ENCODE peak calls at places on chromosomes 12 and 14, in ten cellular contexts. M is SK-N-SH; H is Caco-2; J is Karpas-422; F is cardiac muscle cell; K is CD8-positive, alpha-beta T cell; T is pancreas; Y is CD8-positive, alpha-beta memory T cell; E is GM23248; R is tibial artery. P is an unnamed sample. For H3K4me1 and H3K9me3, the result is how much of the 10 kb centered on the place peaks cover.

GRCh38 chr12:96136720-96137378 is 57.3 kb upstream of the ELK3 start:
- DNase-seq in Y (no peak), R (no peak), H (no peak), F (no peak), J (no peak), E (peak), T (no peak), M (no peak), K (no peak), P (no peak)

GRCh38 chr12:56993346-56993745 is 13.0 kb downstream of the ZBTB39 start:
- DNase-seq in R (no peak), Y (no peak), M (no peak), F (no peak), K (no peak), J (no peak), E (no peak), H (no peak), T (no peak), P (no peak)

GRCh38 chr14:85461432-85462133 is 68.4 kb upstream of the FLRT2 start:
- DNase-seq in F (no peak), E (no peak), M (no peak), H (no peak), R (no peak), Y (no peak), K (no peak), J (no peak), T (no peak), P (no peak)

GRCh38 chr12:112380663-112381420 is 1.4 kb downstream of the HECTD4 start:
- DNase-seq in F (peak), T (peak), J (peak), H (no peak), E (peak), R (no peak), M (peak), Y (no peak), K (no peak), P (no peak)

GRCh38 chr12:90515199-90516175 is 439.5 kb downstream of the CCER1 start:
- DNase-seq in T (no peak), K (no peak), J (no peak), F (no peak), Y (no peak), M (no peak), R (no peak), E (peak), H (no peak), P (no peak)

GRCh38 chr14:56811596-56812363 is 1.5 kb upstream of the OTX2 start:
- DNase-seq in E (no peak), J (no peak), K (no peak), F (no peak), H (no peak), M (no peak), T (no peak), R (no peak), Y (no peak), P (no peak)

GRCh38 chr12:54033106-54033979 is 493 bp downstream of the HOXC5 start:
- DNase-seq in H (peak), Y (no peak), M (peak), K (no peak), F (no peak), R (peak), J (no peak), E (peak), T (no peak), P (no peak)

GRCh38 chr12:103697912-103698751 is 111.1 kb downstream of the STAB2 start:
- DNase-seq in E (no peak), R (no peak), T (no peak), J (no peak), Y (no peak), F (no peak), M (no peak), H (no peak), K (no peak), P (no peak)

GRCh38 chr12:15520083-15520482 is 197.8 kb downstream of the PTPRO start:
- DNase-seq in R (no peak), K (no peak), M (no peak), Y (no peak), H (no peak), F (no peak), T (no peak), J (peak), E (no peak), P (no peak)

GRCh38 chr12:51222461-51222860 is 4.6 kb upstream of the POU6F1 start:
- DNase-seq in R (no peak), F (no peak), E (no peak), K (no peak), Y (no peak), H (no peak), J (no peak), T (no peak), M (no peak), P (no peak)
- H3K4me3 ChIP-seq in R (no peak), F (no peak), E (no peak), K (no peak), Y (no peak), H (no peak), J (no peak), T (no peak), M (no peak), P (no peak)

GRCh38 chr14:100677925-100678765 is 48.5 kb upstream of the DLK1 start:
- DNase-seq in J (no peak), M (peak), K (no peak), F (peak), R (peak), Y (no peak), T (no peak), E (no peak), H (no peak), P (peak)

GRCh38 chr14:100677152-100677924 is 49.4 kb upstream of the DLK1 start:
- DNase-seq in H (no peak), E (no peak), J (no peak), F (peak), Y (no peak), K (no peak), R (no peak), M (peak), T (no peak), P (peak)

GRCh38 chr14:100679707-100680438 is 46.8 kb upstream of the DLK1 start:
- DNase-seq in H (no peak), R (no peak), E (peak), T (no peak), M (no peak), F (peak), Y (no peak), K (no peak), J (no peak), P (peak)

GRCh38 chr14:100680439-100681051 is 46.1 kb upstream of the DLK1 start:
- DNase-seq in Y (no peak), F (no peak), M (no peak), E (no peak), K (no peak), J (no peak), H (no peak), R (no peak), T (no peak), P (peak)

GRCh38 chr14:100679170-100679569 is 47.5 kb upstream of the DLK1 start:
- DNase-seq in M (no peak), R (no peak), J (no peak), K (no peak), F (no peak), Y (no peak), T (no peak), E (no peak), H (no peak), P (no peak)
- H3K4me1 ChIP-seq in M (under half), R (under half), J (under half), K (under half), F (under half), Y (under half), T (under half), E (under half), H (under half), P (under half)

GRCh38 chr14:92426237-92426636 is 87.3 kb upstream of the RIN3 start:
- DNase-seq in Y (no peak), K (no peak), T (no peak), F (no peak), M (no peak), H (no peak), R (no peak), J (no peak), E (peak), P (no peak)

GRCh38 chr14:92430686-92431085 is 82.9 kb upstream of the RIN3 start:
- DNase-seq in K (no peak), R (no peak), T (no peak), J (no peak), Y (no peak), E (no peak), F (no peak), M (no peak), H (no peak), P (no peak)

GRCh38 chr14:92427096-92427495 is 86.5 kb upstream of the RIN3 start:
- DNase-seq in F (no peak), M (no peak), Y (no peak), E (no peak), J (no peak), H (no peak), T (no peak), R (no peak), K (no peak), P (no peak)

GRCh38 chr14:92421756-92422155 is 91.8 kb upstream of the RIN3 start:
- DNase-seq in E (no peak), R (no peak), Y (no peak), F (no peak), H (no peak), T (no peak), J (no peak), K (no peak), M (no peak), P (no peak)

DNA sequence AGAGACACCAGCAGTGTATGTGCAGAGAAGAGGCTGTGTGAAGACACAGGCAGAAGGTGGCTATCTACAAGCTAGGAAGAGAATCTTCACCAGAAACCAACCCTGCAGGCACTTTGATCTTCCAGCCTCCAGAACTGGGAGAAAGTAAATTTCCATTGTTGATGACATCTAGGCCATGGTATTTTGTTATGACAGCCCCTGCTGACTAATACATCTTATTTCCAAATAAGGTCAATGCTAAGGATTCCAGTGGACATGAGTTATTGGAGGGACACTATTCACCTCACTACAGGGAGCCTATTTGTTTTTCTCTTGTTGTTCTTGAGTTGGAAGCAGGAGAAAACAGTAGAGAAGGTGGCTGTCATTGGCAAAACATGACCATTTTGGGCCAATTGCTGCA is 88.5 kb upstream of the RIN3 start:
- DNase-seq in H (no peak), Y (no peak), M (no peak), J (no peak), K (no peak), T (no peak), R (no peak), E (peak), F (no peak), P (no peak)
- H3K9me3 ChIP-seq in H (under half), Y (under half), M (under half), J (under half), K (under half), T (under half), R (under half), E (under half), F (under half), P (under half)

DNA sequence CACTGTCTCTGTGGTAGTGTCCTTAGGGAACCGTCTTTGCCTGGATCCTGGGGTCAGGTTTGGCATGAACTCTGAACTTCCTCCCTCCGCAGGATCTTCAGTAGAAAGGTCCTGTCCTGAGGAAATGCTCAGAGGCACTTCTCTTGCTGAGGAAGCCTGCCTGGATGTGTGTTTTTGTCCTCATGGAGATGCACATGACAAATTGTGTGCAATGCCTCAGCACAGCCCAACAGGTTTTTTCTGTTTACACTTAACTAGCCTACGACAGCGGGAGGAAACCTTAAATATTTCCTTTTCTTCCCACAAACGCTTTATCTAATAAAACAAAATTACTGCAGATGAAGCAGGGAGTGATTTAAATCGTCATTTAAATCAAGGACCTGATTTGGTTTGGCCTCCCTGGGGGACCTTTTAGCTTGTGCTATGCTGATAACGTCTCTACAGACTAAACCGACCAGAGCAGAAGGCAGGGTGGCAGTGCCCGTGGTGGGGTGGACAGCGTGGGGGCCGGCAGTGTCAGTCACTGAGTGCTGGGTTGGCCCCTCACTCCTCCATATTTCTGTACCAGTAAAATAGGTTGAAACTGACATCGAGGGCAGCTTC is 18.5 kb downstream of the FBXL14 start:
- DNase-seq in T (no peak), R (no peak), F (no peak), M (peak), E (peak), J (peak), Y (no peak), H (no peak), K (no peak), P (no peak)
- H3K4me3 ChIP-seq in T (no peak), R (peak), F (no peak), M (no peak), E (peak), J (peak), Y (no peak), H (no peak), K (no peak), P (peak)

DNA sequence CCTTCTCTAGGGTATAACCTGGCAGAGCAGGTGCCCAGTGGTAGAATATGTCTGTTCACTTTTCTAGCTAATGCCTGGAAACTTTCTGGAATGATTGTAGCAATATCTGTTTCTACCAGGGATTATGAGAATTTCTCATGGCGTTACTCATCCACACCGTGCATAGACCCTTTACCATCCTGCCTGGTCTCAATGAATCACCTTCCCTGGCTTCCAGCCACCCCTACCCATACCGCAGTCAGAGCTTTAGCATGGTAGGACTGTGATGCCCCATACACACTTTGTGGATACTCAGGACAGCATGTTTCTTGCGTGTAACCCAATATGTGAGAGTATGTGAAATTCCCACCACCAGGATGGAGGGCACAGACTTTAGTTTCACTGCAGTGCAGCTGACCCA is 45.4 kb downstream of the TUNAR start:
- DNase-seq in H (no peak), K (no peak), T (no peak), M (no peak), R (no peak), F (no peak), Y (no peak), E (no peak), J (no peak), P (no peak)
- H3K4me1 ChIP-seq in H (under half), K (under half), T (under half), M (under half), R (under half), F (under half), Y (under half), E (under half), J (under half), P (under half)

GRCh38 chr12:34402899-34403705 is 380.8 kb downstream of the ALG10 start:
- DNase-seq in F (no peak), K (no peak), T (peak), R (peak), H (peak), J (no peak), Y (peak), M (peak), E (no peak), P (peak)
- H3K9me3 ChIP-seq in F (under half), K (under half), T (under half), R (half or more), H (half or more), J (under half), Y (under half), M (under half), E (under half), P (under half)

GRCh38 chr14:104726600-104727451 is 2.8 kb downstream of the ADSS1 start:
- DNase-seq in K (no peak), J (no peak), H (no peak), M (no peak), F (no peak), T (no peak), Y (no peak), E (no peak), R (no peak), P (no peak)

GRCh38 chr14:104725772-104726548 is 1.9 kb downstream of the ADSS1 start:
- DNase-seq in E (peak), R (no peak), T (no peak), Y (no peak), F (no peak), H (no peak), J (no peak), M (no peak), K (no peak), P (no peak)

GRCh38 chr14:104723651-104724406 is at the start of gene ADSS1:
- DNase-seq in F (peak), K (peak), J (peak), R (peak), E (peak), M (peak), H (peak), Y (peak), T (no peak), P (peak)

GRCh38 chr14:104724407-104724980 is 465 bp downstream of the ADSS1 start:
- DNase-seq in H (no peak), T (no peak), K (no peak), R (peak), E (peak), M (peak), J (no peak), F (peak), Y (peak), P (peak)

DNA sequence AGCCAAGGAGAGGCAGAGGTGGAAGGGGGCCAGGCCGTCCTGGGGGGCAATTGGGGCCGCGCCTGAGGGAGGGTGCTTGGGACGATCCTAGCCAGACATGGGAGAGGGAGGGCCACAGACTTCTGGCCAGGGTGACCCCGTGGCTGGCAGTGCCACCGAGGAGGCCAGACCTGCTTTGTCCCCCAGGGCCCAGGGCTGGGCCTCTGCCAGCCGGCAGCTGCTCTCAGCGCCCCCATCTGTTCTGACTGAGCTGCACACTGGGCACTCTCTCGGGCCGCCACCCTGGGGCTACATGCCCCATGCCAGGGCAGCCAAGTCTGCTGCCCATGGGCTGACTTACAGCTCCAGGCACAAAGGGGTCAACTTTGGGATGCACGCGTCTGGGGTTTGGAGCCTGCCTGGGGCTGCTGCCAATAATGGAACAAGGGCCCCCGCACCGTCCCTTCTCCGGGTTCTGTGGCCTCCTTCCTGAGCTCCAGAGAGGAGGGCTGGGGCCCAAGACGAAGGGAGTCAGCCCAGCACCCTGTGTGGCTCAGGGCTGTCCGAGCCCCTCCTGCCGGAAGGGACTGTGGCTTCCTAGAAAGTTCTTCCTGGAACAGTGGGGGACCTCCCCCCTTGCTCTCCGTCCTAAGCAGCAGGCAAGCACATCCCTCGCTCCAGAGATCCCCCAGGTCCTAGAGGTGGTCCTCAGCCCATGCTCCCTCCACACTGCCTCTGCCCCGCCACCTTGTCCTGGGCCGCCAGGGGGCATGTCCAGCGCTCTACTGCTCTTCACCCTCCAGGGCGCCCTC is 1.1 kb downstream of the ADSS1 start:
- DNase-seq in Y (no peak), E (peak), J (peak), K (no peak), H (no peak), T (no peak), M (peak), R (peak), F (peak), P (peak)
- H3K4me3 ChIP-seq in Y (no peak), E (peak), J (peak), K (no peak), H (peak), T (no peak), M (peak), R (peak), F (peak), P (peak)

GRCh38 chr12:67630373-67631088 is 18.0 kb upstream of the DYRK2 start:
- DNase-seq in Y (peak), H (no peak), J (peak), F (no peak), E (no peak), K (peak), M (peak), R (no peak), T (no peak), P (peak)
- H3K4me1 ChIP-seq in Y (half or more), H (under half), J (under half), F (under half), E (under half), K (half or more), M (under half), R (under half), T (under half), P (under half)

GRCh38 chr14:92974541-92975345 is 51.8 kb downstream of the CHGA start:
- DNase-seq in F (no peak), M (no peak), R (no peak), K (no peak), E (no peak), H (no peak), Y (no peak), J (no peak), T (peak), P (no peak)

GRCh38 chr14:92973798-92974372 is 50.9 kb downstream of the CHGA start:
- DNase-seq in J (no peak), H (no peak), E (peak), R (no peak), F (no peak), T (peak), M (no peak), Y (no peak), K (no peak), P (peak)

GRCh38 chr14:92973265-92973797 is 50.4 kb downstream of the CHGA start:
- DNase-seq in J (peak), T (peak), H (no peak), F (peak), K (no peak), M (peak), R (peak), Y (no peak), E (peak), P (peak)

GRCh38 chr14:92978229-92979021 is 55.5 kb downstream of the CHGA start:
- DNase-seq in K (no peak), M (no peak), E (no peak), J (no peak), H (no peak), R (no peak), F (no peak), Y (no peak), T (no peak), P (no peak)

GRCh38 chr14:92976268-92976667 is 53.3 kb downstream of the CHGA start:
- DNase-seq in Y (no peak), E (no peak), H (no peak), J (no peak), F (no peak), M (no peak), K (no peak), T (no peak), R (no peak), P (no peak)
- H3K9me3 ChIP-seq in Y (under half), E (under half), H (under half), J (under half), F (under half), M (under half), K (under half), T (under half), R (under half), P (under half)

P was measured in heart left ventricle.